ENCODE peak calls at places on chromosomes 3 and 15, in nine cellular contexts. One of them, this sample, is unnamed.

GRCh38 chr3:46987485-46988401 is 8.3 kb downstream of the NBEAL2 start:
- DNase-seq in upper lobe of right lung: peak; percentile 89
- DNase-seq in heart left ventricle: peak; percentile 77
- DNase-seq in CD8-positive, alpha-beta memory T cell: peak; percentile 89
- DNase-seq in IMR-90: no peak
- DNase-seq in kidney: peak; percentile 91
- DNase-seq in mucosa of descending colon: peak; percentile 83
- DNase-seq in mammary epithelial cell: peak; percentile 17
- DNase-seq in body of pancreas: peak; percentile 64
- DNase-seq in this sample: peak; percentile 57

GRCh38 chr3:69248394-69248793 is 126.0 kb upstream of the LMOD3 start:
- DNase-seq in mammary epithelial cell: no peak
- DNase-seq in body of pancreas: peak; percentile 39
- DNase-seq in IMR-90: no peak
- DNase-seq in mucosa of descending colon: peak; percentile 41
- DNase-seq in heart left ventricle: no peak
- DNase-seq in CD8-positive, alpha-beta memory T cell: no peak
- DNase-seq in kidney: no peak
- DNase-seq in upper lobe of right lung: no peak
- DNase-seq in this sample: no peak

GRCh38 chr3:72625616-72626337 is 222.5 kb downstream of the SHQ1 start:
- DNase-seq in mammary epithelial cell: peak; percentile 98
- DNase-seq in kidney: no peak
- DNase-seq in body of pancreas: no peak
- DNase-seq in CD8-positive, alpha-beta memory T cell: no peak
- DNase-seq in heart left ventricle: no peak
- DNase-seq in mucosa of descending colon: no peak
- DNase-seq in upper lobe of right lung: no peak
- DNase-seq in IMR-90: peak; percentile 16
- DNase-seq in this sample: no peak

GRCh38 chr15:94924971-94925593 is 693.7 kb downstream of the MCTP2 start:
- DNase-seq in kidney: no peak
- DNase-seq in upper lobe of right lung: no peak
- DNase-seq in CD8-positive, alpha-beta memory T cell: no peak
- DNase-seq in mucosa of descending colon: no peak
- DNase-seq in IMR-90: no peak
- DNase-seq in mammary epithelial cell: no peak
- DNase-seq in heart left ventricle: no peak
- DNase-seq in body of pancreas: no peak
- DNase-seq in this sample: no peak

GRCh38 chr15:39700301-39700700 is 82.3 kb downstream of the FSIP1 start:
- DNase-seq in heart left ventricle: no peak
- DNase-seq in CD8-positive, alpha-beta memory T cell: no peak
- DNase-seq in mammary epithelial cell: no peak
- DNase-seq in mucosa of descending colon: no peak
- DNase-seq in kidney: no peak
- DNase-seq in upper lobe of right lung: no peak
- DNase-seq in body of pancreas: no peak
- DNase-seq in IMR-90: no peak
- DNase-seq in this sample: no peak

GRCh38 chr15:85755942-85756341 is 38.8 kb downstream of the KLHL25 start:
- DNase-seq in body of pancreas: no peak
- DNase-seq in upper lobe of right lung: no peak
- DNase-seq in mammary epithelial cell: no peak
- DNase-seq in mucosa of descending colon: no peak
- DNase-seq in kidney: peak; percentile 39
- DNase-seq in CD8-positive, alpha-beta memory T cell: no peak
- DNase-seq in heart left ventricle: no peak
- DNase-seq in IMR-90: no peak
- DNase-seq in this sample: no peak

GRCh38 chr15:32649336-32649735 is 7.8 kb downstream of the SCG5 start:
- DNase-seq in mucosa of descending colon: no peak
- DNase-seq in body of pancreas: peak; percentile 33
- DNase-seq in mammary epithelial cell: no peak
- DNase-seq in upper lobe of right lung: no peak
- DNase-seq in IMR-90: peak; percentile 39
- DNase-seq in kidney: no peak
- DNase-seq in heart left ventricle: no peak
- DNase-seq in CD8-positive, alpha-beta memory T cell: no peak
- DNase-seq in this sample: no peak

GRCh38 chr3:181316481-181316880 is 326.9 kb upstream of the DNAJC19 start:
- DNase-seq in CD8-positive, alpha-beta memory T cell: no peak
- DNase-seq in mammary epithelial cell: peak; percentile 37
- DNase-seq in IMR-90: peak; percentile 7
- DNase-seq in upper lobe of right lung: no peak
- DNase-seq in kidney: no peak
- DNase-seq in body of pancreas: no peak
- DNase-seq in mucosa of descending colon: no peak
- DNase-seq in heart left ventricle: no peak
- DNase-seq in this sample: no peak

GRCh38 chr3:87082806-87083440 is 92.0 kb upstream of the VGLL3 start:
- DNase-seq in body of pancreas: peak; percentile 45
- DNase-seq in upper lobe of right lung: no peak
- DNase-seq in CD8-positive, alpha-beta memory T cell: no peak
- DNase-seq in kidney: no peak
- DNase-seq in mucosa of descending colon: peak; percentile 57
- DNase-seq in heart left ventricle: no peak
- DNase-seq in IMR-90: peak; percentile 75
- DNase-seq in mammary epithelial cell: peak; percentile 56
- DNase-seq in this sample: no peak

GRCh38 chr3:23174426-23175039 is 28.6 kb upstream of the UBE2E2 start:
- DNase-seq in CD8-positive, alpha-beta memory T cell: no peak
- DNase-seq in mammary epithelial cell: no peak
- DNase-seq in body of pancreas: no peak
- DNase-seq in mucosa of descending colon: no peak
- DNase-seq in heart left ventricle: peak; percentile 62
- DNase-seq in IMR-90: no peak
- DNase-seq in upper lobe of right lung: no peak
- DNase-seq in kidney: no peak
- DNase-seq in this sample: no peak

GRCh38 chr15:77035584-77035983 is 35.3 kb downstream of the TSPAN3 start:
- DNase-seq in body of pancreas: no peak
- DNase-seq in mucosa of descending colon: no peak
- DNase-seq in mammary epithelial cell: no peak
- DNase-seq in heart left ventricle: peak; percentile 24
- DNase-seq in CD8-positive, alpha-beta memory T cell: no peak
- DNase-seq in upper lobe of right lung: no peak
- DNase-seq in IMR-90: no peak
- DNase-seq in kidney: peak; percentile 68
- DNase-seq in this sample: no peak

GRCh38 chr3:58184309-58184981 is 26.3 kb downstream of the DNASE1L3 start:
- DNase-seq in body of pancreas: no peak
- DNase-seq in CD8-positive, alpha-beta memory T cell: no peak
- DNase-seq in kidney: peak; percentile 26
- DNase-seq in heart left ventricle: no peak
- DNase-seq in upper lobe of right lung: no peak
- DNase-seq in mucosa of descending colon: no peak
- DNase-seq in mammary epithelial cell: no peak
- DNase-seq in IMR-90: no peak
- DNase-seq in this sample: no peak

GRCh38 chr3:39142067-39142466 is 11.3 kb downstream of the CSRNP1 start:
- DNase-seq in upper lobe of right lung: no peak
- DNase-seq in mammary epithelial cell: no peak
- DNase-seq in mucosa of descending colon: peak; percentile 70
- DNase-seq in body of pancreas: peak; percentile 72
- DNase-seq in heart left ventricle: no peak
- DNase-seq in CD8-positive, alpha-beta memory T cell: no peak
- DNase-seq in kidney: no peak
- DNase-seq in IMR-90: no peak
- DNase-seq in this sample: no peak

GRCh38 chr3:182485306-182485705 is 308.0 kb upstream of the ATP11B start:
- DNase-seq in mammary epithelial cell: peak; percentile 52
- DNase-seq in upper lobe of right lung: no peak
- DNase-seq in kidney: no peak
- DNase-seq in CD8-positive, alpha-beta memory T cell: no peak
- DNase-seq in IMR-90: no peak
- DNase-seq in heart left ventricle: no peak
- DNase-seq in body of pancreas: no peak
- DNase-seq in mucosa of descending colon: no peak
- DNase-seq in this sample: no peak

GRCh38 chr15:22968356-22968755 is 11.8 kb downstream of the CYFIP1 start:
- DNase-seq in CD8-positive, alpha-beta memory T cell: no peak
- DNase-seq in kidney: no peak
- DNase-seq in mammary epithelial cell: peak; percentile 89
- DNase-seq in body of pancreas: no peak
- DNase-seq in heart left ventricle: no peak
- DNase-seq in upper lobe of right lung: no peak
- DNase-seq in mucosa of descending colon: no peak
- DNase-seq in IMR-90: peak; percentile 97
- DNase-seq in this sample: no peak

GRCh38 chr15:78452485-78452884 is 14.5 kb downstream of the IREB2 start:
- DNase-seq in body of pancreas: no peak
- DNase-seq in IMR-90: no peak
- DNase-seq in upper lobe of right lung: no peak
- DNase-seq in mucosa of descending colon: no peak
- DNase-seq in heart left ventricle: no peak
- DNase-seq in mammary epithelial cell: no peak
- DNase-seq in kidney: no peak
- DNase-seq in CD8-positive, alpha-beta memory T cell: no peak
- DNase-seq in this sample: no peak
- H3K4me1 ChIP-seq in body of pancreas: peaks cover 78% of the 10 kb centered on the region
- H3K4me1 ChIP-seq in IMR-90: peaks cover 15% of the 10 kb centered on the region
- H3K4me1 ChIP-seq in upper lobe of right lung: peaks cover 63% of the 10 kb centered on the region
- H3K4me1 ChIP-seq in mucosa of descending colon: peaks cover 43% of the 10 kb centered on the region
- H3K4me1 ChIP-seq in heart left ventricle: peaks cover 58% of the 10 kb centered on the region
- H3K4me1 ChIP-seq in mammary epithelial cell: no peaks in the 10 kb centered on the region
- H3K4me1 ChIP-seq in kidney: peaks cover 25% of the 10 kb centered on the region
- H3K4me1 ChIP-seq in CD8-positive, alpha-beta memory T cell: peaks cover 52% of the 10 kb centered on the region
- H3K4me1 ChIP-seq in this sample: peaks cover 5% of the 10 kb centered on the region

DNA sequence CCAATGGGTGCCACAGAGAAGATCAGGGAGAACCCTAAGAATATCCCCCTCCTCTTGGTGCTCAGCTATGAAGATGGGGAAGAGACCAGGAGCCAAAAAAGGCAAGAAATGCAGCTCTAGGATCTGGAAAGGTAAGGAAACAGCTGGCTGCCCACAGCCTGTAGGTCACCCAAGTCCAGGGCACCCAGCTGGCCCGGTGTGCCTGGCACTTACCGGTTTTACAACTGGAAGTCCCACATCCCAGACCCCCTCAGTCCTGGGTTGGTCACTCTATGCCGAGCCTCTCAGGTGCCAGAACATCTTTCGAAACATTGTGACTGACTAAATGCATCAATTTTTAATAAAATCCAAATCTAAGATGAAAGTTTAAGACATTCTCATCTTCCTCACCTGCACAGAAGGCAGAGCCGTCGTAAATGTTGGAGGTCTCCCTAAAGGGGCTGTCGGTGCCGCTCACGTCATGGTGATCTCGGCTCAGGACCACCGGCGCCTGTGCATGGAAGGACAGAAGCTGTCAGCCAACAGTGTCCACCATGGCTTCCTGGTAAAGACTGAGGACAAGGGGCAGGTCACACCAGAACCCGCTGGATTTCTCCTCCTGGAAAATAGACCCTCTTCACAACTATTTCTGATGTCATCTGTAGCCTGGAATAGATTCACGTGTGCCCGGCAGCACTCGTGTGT is 13.3 kb upstream of the ZXDC start:
- DNase-seq in mammary epithelial cell: no peak
- DNase-seq in upper lobe of right lung: no peak
- DNase-seq in heart left ventricle: no peak
- DNase-seq in CD8-positive, alpha-beta memory T cell: no peak
- DNase-seq in kidney: peak; percentile 36
- DNase-seq in mucosa of descending colon: no peak
- DNase-seq in body of pancreas: no peak
- DNase-seq in IMR-90: no peak
- DNase-seq in this sample: no peak
- H3K4me1 ChIP-seq in mammary epithelial cell: peaks cover 14% of the 10 kb centered on the region
- H3K4me1 ChIP-seq in upper lobe of right lung: no peaks in the 10 kb centered on the region
- H3K4me1 ChIP-seq in heart left ventricle: peaks cover 9% of the 10 kb centered on the region
- H3K4me1 ChIP-seq in CD8-positive, alpha-beta memory T cell: peaks cover 9% of the 10 kb centered on the region
- H3K4me1 ChIP-seq in kidney: peaks cover 3% of the 10 kb centered on the region
- H3K4me1 ChIP-seq in mucosa of descending colon: no peaks in the 10 kb centered on the region
- H3K4me1 ChIP-seq in body of pancreas: no peaks in the 10 kb centered on the region
- H3K4me1 ChIP-seq in IMR-90: no peaks in the 10 kb centered on the region
- H3K4me1 ChIP-seq in this sample: peaks cover 8% of the 10 kb centered on the region

DNA sequence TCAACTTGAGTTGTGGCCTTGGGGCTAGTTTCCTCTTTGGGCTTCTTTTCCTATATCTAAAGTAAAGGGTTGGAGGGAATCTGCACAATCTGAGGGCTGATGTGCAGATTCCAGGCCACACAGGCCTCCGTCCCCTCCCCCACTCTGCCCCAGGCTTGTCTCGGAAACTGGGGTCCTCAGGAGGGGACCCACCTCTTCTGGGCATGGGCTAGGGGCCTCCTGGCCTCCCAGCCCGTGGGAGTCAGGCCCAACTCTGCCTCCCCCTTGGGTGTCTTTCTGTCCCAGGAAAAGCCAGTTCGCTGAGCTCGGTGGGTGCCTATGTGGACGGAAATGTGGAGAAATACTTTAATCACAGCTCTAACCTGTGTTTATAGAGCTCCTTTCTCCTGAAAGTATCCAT is 4.8 kb downstream of the SMAD6 start:
- DNase-seq in upper lobe of right lung: no peak
- DNase-seq in mammary epithelial cell: no peak
- DNase-seq in kidney: no peak
- DNase-seq in heart left ventricle: no peak
- DNase-seq in IMR-90: no peak
- DNase-seq in CD8-positive, alpha-beta memory T cell: no peak
- DNase-seq in mucosa of descending colon: no peak
- DNase-seq in body of pancreas: no peak
- DNase-seq in this sample: no peak
- H3K4me1 ChIP-seq in upper lobe of right lung: peaks cover 43% of the 10 kb centered on the region
- H3K4me1 ChIP-seq in mammary epithelial cell: peaks cover 14% of the 10 kb centered on the region
- H3K4me1 ChIP-seq in kidney: peaks cover 41% of the 10 kb centered on the region
- H3K4me1 ChIP-seq in heart left ventricle: peaks cover 33% of the 10 kb centered on the region
- H3K4me1 ChIP-seq in IMR-90: peaks cover 34% of the 10 kb centered on the region
- H3K4me1 ChIP-seq in CD8-positive, alpha-beta memory T cell: peaks cover 12% of the 10 kb centered on the region
- H3K4me1 ChIP-seq in mucosa of descending colon: peaks cover 32% of the 10 kb centered on the region
- H3K4me1 ChIP-seq in body of pancreas: peaks cover 55% of the 10 kb centered on the region
- H3K4me1 ChIP-seq in this sample: peaks cover 8% of the 10 kb centered on the region

GRCh38 chr15:82907350-82907749 is 45.2 kb downstream of the HOMER2 start:
- DNase-seq in CD8-positive, alpha-beta memory T cell: no peak
- DNase-seq in heart left ventricle: no peak
- DNase-seq in kidney: no peak
- DNase-seq in mucosa of descending colon: no peak
- DNase-seq in mammary epithelial cell: no peak
- DNase-seq in body of pancreas: no peak
- DNase-seq in IMR-90: no peak
- DNase-seq in upper lobe of right lung: no peak
- DNase-seq in this sample: no peak

GRCh38 chr15:82900511-82900910 is 52.0 kb downstream of the HOMER2 start:
- DNase-seq in upper lobe of right lung: no peak
- DNase-seq in heart left ventricle: no peak
- DNase-seq in mucosa of descending colon: no peak
- DNase-seq in mammary epithelial cell: peak; percentile 11
- DNase-seq in kidney: no peak
- DNase-seq in IMR-90: no peak
- DNase-seq in CD8-positive, alpha-beta memory T cell: no peak
- DNase-seq in body of pancreas: no peak
- DNase-seq in this sample: no peak

GRCh38 chr15:82903511-82903910 is 49.0 kb downstream of the HOMER2 start:
- DNase-seq in CD8-positive, alpha-beta memory T cell: no peak
- DNase-seq in upper lobe of right lung: no peak
- DNase-seq in kidney: no peak
- DNase-seq in mucosa of descending colon: no peak
- DNase-seq in body of pancreas: no peak
- DNase-seq in mammary epithelial cell: no peak
- DNase-seq in IMR-90: no peak
- DNase-seq in heart left ventricle: no peak
- DNase-seq in this sample: no peak

GRCh38 chr15:82901114-82901805 is 51.3 kb downstream of the HOMER2 start:
- DNase-seq in kidney: no peak
- DNase-seq in IMR-90: no peak
- DNase-seq in mucosa of descending colon: no peak
- DNase-seq in upper lobe of right lung: no peak
- DNase-seq in CD8-positive, alpha-beta memory T cell: no peak
- DNase-seq in mammary epithelial cell: no peak
- DNase-seq in heart left ventricle: no peak
- DNase-seq in body of pancreas: no peak
- DNase-seq in this sample: no peak

GRCh38 chr15:82904574-82904973 is 47.9 kb downstream of the HOMER2 start:
- DNase-seq in kidney: no peak
- DNase-seq in mammary epithelial cell: no peak
- DNase-seq in mucosa of descending colon: no peak
- DNase-seq in IMR-90: no peak
- DNase-seq in CD8-positive, alpha-beta memory T cell: no peak
- DNase-seq in heart left ventricle: no peak
- DNase-seq in body of pancreas: no peak
- DNase-seq in upper lobe of right lung: no peak
- DNase-seq in this sample: no peak
- H3K4me1 ChIP-seq in kidney: no peaks in the 10 kb centered on the region
- H3K4me1 ChIP-seq in mammary epithelial cell: no peaks in the 10 kb centered on the region
- H3K4me1 ChIP-seq in mucosa of descending colon: no peaks in the 10 kb centered on the region
- H3K4me1 ChIP-seq in IMR-90: no peaks in the 10 kb centered on the region
- H3K4me1 ChIP-seq in CD8-positive, alpha-beta memory T cell: no peaks in the 10 kb centered on the region
- H3K4me1 ChIP-seq in heart left ventricle: no peaks in the 10 kb centered on the region
- H3K4me1 ChIP-seq in body of pancreas: peaks cover 64% of the 10 kb centered on the region
- H3K4me1 ChIP-seq in upper lobe of right lung: no peaks in the 10 kb centered on the region
- H3K4me1 ChIP-seq in this sample: no peaks in the 10 kb centered on the region

This sample was measured in esophagus squamous epithelium.